ENCODE peak calls at places on chromosome 5, in four cellular contexts. P is stromal cell of bone marrow, T is progenitor cell of endocrine pancreas, Z is aorta. X is an unnamed sample.

GRCh38 chr5:76818844-76819831 is at the start of gene F2RL1:
- DNase-seq in Z (peak), P (no peak), T (peak), X (peak)

GRCh38 chr5:55634866-55635265 is 77.3 kb downstream of the SLC38A9 start:
- DNase-seq in P (no peak), T (no peak), Z (no peak), X (no peak)

GRCh38 chr5:72015103-72015548 is 92.1 kb upstream of the MAP1B start:
- DNase-seq in Z (peak), T (no peak), P (peak), X (no peak)

GRCh38 chr5:71651554-71651953 is 64.4 kb downstream of the MCCC2 start:
- DNase-seq in Z (no peak), P (no peak), T (no peak), X (no peak)

GRCh38 chr5:157187046-157187754 is 6.6 kb downstream of the ITK start:
- DNase-seq in P (no peak), Z (no peak), T (no peak), X (no peak)

GRCh38 chr5:115962565-115963402 is 509 bp downstream of the LVRN start:
- DNase-seq in Z (peak), P (no peak), T (no peak), X (no peak)

GRCh38 chr5:15446552-15446951 is 53.4 kb upstream of the FBXL7 start:
- DNase-seq in P (peak), Z (no peak), T (no peak), X (no peak)

GRCh38 chr5:67124556-67124955 is 72.0 kb downstream of the CD180 start:
- DNase-seq in T (no peak), Z (no peak), P (no peak), X (no peak)

GRCh38 chr5:547086-547924 is 23.1 kb upstream of the SLC9A3 start:
- DNase-seq in P (no peak), Z (peak), T (no peak), X (no peak)

GRCh38 chr5:81768960-81769452 is 18.1 kb upstream of the SSBP2 start:
- DNase-seq in T (no peak), P (peak), Z (no peak), X (no peak)

X was measured in CD4-positive, alpha-beta T cell.